ENCODE peak calls at places on chromosome 10, in five cellular contexts. One of them, this sample, is unnamed.

GRCh38 chr10:4256971-4257370 is 472.0 kb upstream of the KLF6 start:
- DNase-seq in K562: no peak
- DNase-seq in HepG2: no peak
- DNase-seq in GM12878: no peak
- DNase-seq in H1: no peak
- DNase-seq in this sample: no peak

GRCh38 chr10:51773681-51774080 is 74.3 kb upstream of the CSTF2T start:
- DNase-seq in K562: no peak
- DNase-seq in HepG2: no peak
- DNase-seq in GM12878: no peak
- DNase-seq in H1: no peak
- DNase-seq in this sample: no peak

GRCh38 chr10:74077416-74077815 is 73.2 kb downstream of the AP3M1 start:
- DNase-seq in K562: no peak
- DNase-seq in HepG2: no peak
- DNase-seq in GM12878: no peak
- DNase-seq in H1: no peak
- DNase-seq in this sample: no peak

GRCh38 chr10:94093286-94093905 is 99.7 kb downstream of the PLCE1 start:
- DNase-seq in K562: no peak
- DNase-seq in HepG2: no peak
- DNase-seq in GM12878: no peak
- DNase-seq in H1: no peak
- DNase-seq in this sample: no peak

GRCh38 chr10:114044251-114045070 is 795 bp downstream of the ADRB1 start:
- DNase-seq in K562: no peak
- DNase-seq in HepG2: no peak
- DNase-seq in GM12878: no peak
- DNase-seq in H1: peak
- DNase-seq in this sample: no peak

GRCh38 chr10:79383974-79384606 is 36.8 kb downstream of the PPIF start:
- DNase-seq in K562: no peak
- DNase-seq in HepG2: no peak
- DNase-seq in GM12878: no peak
- DNase-seq in H1: no peak
- DNase-seq in this sample: no peak

GRCh38 chr10:127527891-127528290 is 21.2 kb upstream of the NPS start:
- DNase-seq in K562: no peak
- DNase-seq in HepG2: no peak
- DNase-seq in GM12878: no peak
- DNase-seq in H1: no peak
- DNase-seq in this sample: no peak

GRCh38 chr10:23294638-23295247 is 49.9 kb downstream of the C10orf67 start:
- DNase-seq in K562: peak
- DNase-seq in HepG2: no peak
- DNase-seq in GM12878: no peak
- DNase-seq in H1: no peak
- DNase-seq in this sample: no peak

GRCh38 chr10:34689053-34689452 is 126.0 kb downstream of the PARD3 start:
- DNase-seq in K562: no peak
- DNase-seq in HepG2: no peak
- DNase-seq in GM12878: no peak
- DNase-seq in H1: no peak
- DNase-seq in this sample: no peak

GRCh38 chr10:8088504-8088903 is 34.0 kb downstream of the GATA3 start:
- DNase-seq in K562: no peak
- DNase-seq in HepG2: no peak
- DNase-seq in GM12878: no peak
- DNase-seq in H1: no peak
- DNase-seq in this sample: no peak

GRCh38 chr10:79196470-79197461 is 128.0 kb downstream of the ZMIZ1 start:
- DNase-seq in K562: peak
- DNase-seq in HepG2: peak
- DNase-seq in GM12878: no peak
- DNase-seq in H1: peak
- DNase-seq in this sample: no peak

GRCh38 chr10:113476191-113476590 is 76.7 kb upstream of the HABP2 start:
- DNase-seq in K562: no peak
- DNase-seq in HepG2: no peak
- DNase-seq in GM12878: no peak
- DNase-seq in H1: no peak
- DNase-seq in this sample: no peak

GRCh38 chr10:50619171-50619570 is 4.6 kb downstream of the SGMS1 start:
- DNase-seq in K562: no peak
- DNase-seq in HepG2: no peak
- DNase-seq in GM12878: no peak
- DNase-seq in H1: no peak
- DNase-seq in this sample: no peak

GRCh38 chr10:109428775-109429480 is 494.4 kb downstream of the XPNPEP1 start:
- DNase-seq in K562: no peak
- DNase-seq in HepG2: no peak
- DNase-seq in GM12878: no peak
- DNase-seq in H1: no peak
- DNase-seq in this sample: no peak

GRCh38 chr10:5416981-5417380 is 4.6 kb downstream of the NET1 start:
- DNase-seq in K562: no peak
- DNase-seq in HepG2: no peak
- DNase-seq in GM12878: no peak
- DNase-seq in H1: peak
- DNase-seq in this sample: no peak

GRCh38 chr10:29765330-29765729 is 130.6 kb upstream of the SVIL start:
- DNase-seq in K562: no peak
- DNase-seq in HepG2: no peak
- DNase-seq in GM12878: no peak
- DNase-seq in H1: no peak
- DNase-seq in this sample: no peak

GRCh38 chr10:61125560-61126250 is 181.7 kb upstream of the RHOBTB1 start:
- DNase-seq in K562: no peak
- DNase-seq in HepG2: no peak
- DNase-seq in GM12878: no peak
- DNase-seq in H1: no peak
- DNase-seq in this sample: no peak

GRCh38 chr10:29621161-29621560 is 13.6 kb downstream of the SVIL start:
- DNase-seq in K562: no peak
- DNase-seq in HepG2: peak
- DNase-seq in GM12878: no peak
- DNase-seq in H1: no peak
- DNase-seq in this sample: peak

GRCh38 chr10:30017576-30017975 is 41.8 kb downstream of the JCAD start:
- DNase-seq in K562: no peak
- DNase-seq in HepG2: no peak
- DNase-seq in GM12878: no peak
- DNase-seq in H1: no peak
- DNase-seq in this sample: no peak

GRCh38 chr10:132909491-132910071 is 32.8 kb downstream of the CFAP46 start:
- DNase-seq in K562: no peak
- DNase-seq in HepG2: no peak
- DNase-seq in GM12878: no peak
- DNase-seq in H1: no peak
- DNase-seq in this sample: no peak

GRCh38 chr10:119452396-119452795 is 90.1 kb downstream of the RGS10 start:
- DNase-seq in K562: no peak
- DNase-seq in HepG2: no peak
- DNase-seq in GM12878: no peak
- DNase-seq in H1: no peak
- DNase-seq in this sample: no peak

GRCh38 chr10:106935978-106936451 is 228.5 kb downstream of the SORCS1 start:
- DNase-seq in K562: no peak
- DNase-seq in HepG2: no peak
- DNase-seq in GM12878: peak
- DNase-seq in H1: no peak
- DNase-seq in this sample: no peak

GRCh38 chr10:69226919-69227450 is 6.9 kb downstream of the HKDC1 start:
- DNase-seq in K562: no peak
- DNase-seq in HepG2: no peak
- DNase-seq in GM12878: no peak
- DNase-seq in H1: no peak
- DNase-seq in this sample: no peak

GRCh38 chr10:72338180-72338579 is 16.5 kb downstream of the DNAJB12 start:
- DNase-seq in K562: no peak
- DNase-seq in HepG2: no peak
- DNase-seq in GM12878: no peak
- DNase-seq in H1: no peak
- DNase-seq in this sample: no peak

GRCh38 chr10:3239920-3240909 is 67.6 kb upstream of the PITRM1 start:
- DNase-seq in K562: no peak
- DNase-seq in HepG2: no peak
- DNase-seq in GM12878: no peak
- DNase-seq in H1: no peak
- DNase-seq in this sample: no peak

GRCh38 chr10:43284341-43284910 is 17.6 kb upstream of the RASGEF1A start:
- DNase-seq in K562: peak
- DNase-seq in HepG2: no peak
- DNase-seq in GM12878: no peak
- DNase-seq in H1: no peak
- DNase-seq in this sample: no peak

GRCh38 chr10:43286076-43286805 is 19.4 kb upstream of the RASGEF1A start:
- DNase-seq in K562: no peak
- DNase-seq in HepG2: no peak
- DNase-seq in GM12878: no peak
- DNase-seq in H1: no peak
- DNase-seq in this sample: no peak

GRCh38 chr10:43278216-43278615 is 11.4 kb upstream of the RASGEF1A start:
- DNase-seq in K562: no peak
- DNase-seq in HepG2: no peak
- DNase-seq in GM12878: no peak
- DNase-seq in H1: no peak
- DNase-seq in this sample: no peak

GRCh38 chr10:43287056-43288007 is 20.5 kb upstream of the RASGEF1A start:
- DNase-seq in K562: peak
- DNase-seq in HepG2: no peak
- DNase-seq in GM12878: peak
- DNase-seq in H1: no peak
- DNase-seq in this sample: no peak

DNA sequence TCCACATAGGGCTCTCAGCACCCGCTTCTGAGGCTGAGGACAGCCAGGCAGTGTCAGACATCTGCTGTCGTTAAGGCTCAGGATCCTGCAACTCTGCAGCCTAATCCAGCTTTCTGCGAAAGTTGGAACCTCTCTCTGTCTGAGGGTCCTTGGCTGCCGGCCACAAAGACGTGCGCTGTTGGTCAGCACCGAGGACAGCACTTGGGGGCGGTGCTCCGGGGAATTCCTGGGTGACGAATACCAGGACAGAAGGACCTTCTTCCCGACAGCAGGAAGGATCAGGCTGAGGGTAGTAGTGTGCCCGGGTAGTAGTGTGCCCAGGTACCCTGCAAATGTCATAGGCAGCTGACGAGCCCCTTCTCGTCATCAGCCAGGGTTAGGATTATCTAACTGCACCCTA is 16.0 kb upstream of the RASGEF1A start:
- DNase-seq in K562: peak
- DNase-seq in HepG2: no peak
- DNase-seq in GM12878: no peak
- DNase-seq in H1: peak
- DNase-seq in this sample: no peak
- TF ChIP-seq EZH2 in K562: no peak
- TF ChIP-seq EZH2 in HepG2: no peak
- TF ChIP-seq EZH2 in GM12878: no peak
- TF ChIP-seq EZH2 in H1: no peak
- TF ChIP-seq EZH2 in this sample: no peak

GRCh38 chr10:124026337-124026939 is 67.0 kb downstream of the CHST15 start:
- DNase-seq in K562: no peak
- DNase-seq in HepG2: no peak
- DNase-seq in GM12878: no peak
- DNase-seq in H1: no peak
- DNase-seq in this sample: no peak
- TF ChIP-seq POLR2AphosphoS5 in K562: no peak
- TF ChIP-seq POLR2AphosphoS5 in HepG2: no peak
- TF ChIP-seq POLR2AphosphoS5 in GM12878: no peak
- TF ChIP-seq POLR2AphosphoS5 in H1: no peak
- TF ChIP-seq POLR2AphosphoS5 in this sample: no peak

GRCh38 chr10:49610015-49610734 is at the start of gene SLC18A3:
- DNase-seq in K562: no peak
- DNase-seq in HepG2: no peak
- DNase-seq in GM12878: no peak
- DNase-seq in H1: peak
- DNase-seq in this sample: no peak
- TF ChIP-seq EZH2 in K562: no peak
- TF ChIP-seq EZH2 in HepG2: no peak
- TF ChIP-seq EZH2 in GM12878: no peak
- TF ChIP-seq EZH2 in H1: no peak
- TF ChIP-seq EZH2 in this sample: no peak

DNA sequence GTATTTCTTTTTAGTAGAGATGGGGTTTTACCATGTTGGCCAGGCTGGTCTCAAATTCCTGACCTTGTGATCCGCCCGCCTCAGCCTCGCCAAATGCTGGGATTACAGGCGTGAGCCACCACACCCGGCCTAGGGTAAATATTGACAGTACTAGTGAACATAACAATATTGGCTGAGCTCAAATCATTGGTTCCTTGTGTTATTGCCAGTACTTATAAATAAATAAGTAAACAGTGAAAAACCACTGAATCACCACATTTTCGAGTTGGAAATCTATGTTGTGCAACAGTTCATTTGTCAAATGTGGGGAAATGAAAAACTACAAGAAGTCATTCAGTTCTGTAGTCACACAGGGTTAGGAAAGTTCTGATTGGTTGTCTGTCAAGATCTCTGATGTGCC is 15.8 kb downstream of the RPP30 start:
- DNase-seq in K562: no peak
- DNase-seq in HepG2: no peak
- DNase-seq in GM12878: no peak
- DNase-seq in H1: no peak
- DNase-seq in this sample: no peak
- TF ChIP-seq POLR2AphosphoS5 in K562: no peak
- TF ChIP-seq POLR2AphosphoS5 in HepG2: no peak
- TF ChIP-seq POLR2AphosphoS5 in GM12878: no peak
- TF ChIP-seq POLR2AphosphoS5 in H1: no peak
- TF ChIP-seq POLR2AphosphoS5 in this sample: no peak